ENCODE peak calls at places on chromosomes 1 and 21, in four cellular contexts. F is small intestine, Y is mucosa of gallbladder, V is ovary. I is an unnamed sample.
A peak's percentile ranks its signal among the peaks of the same experiment; 100 is the strongest.

GRCh38 chr1:59154406-59154805 is 142.5 kb upstream of the FGGY start:
- DNase-seq in F (no peak), Y (no peak), V (no peak), I (no peak)

GRCh38 chr1:41936107-41936506 is 17.4 kb upstream of the HIVEP3 start:
- DNase-seq in F (no peak), Y (no peak), V (no peak), I (peak; percentile 56)

GRCh38 chr1:192702212-192702993 is 66.5 kb downstream of the RGS13 start:
- DNase-seq in F (no peak), Y (no peak), V (no peak), I (no peak)

GRCh38 chr1:236997882-236998281 is 6.4 kb downstream of the MT1HL1 start:
- DNase-seq in F (no peak), Y (no peak), V (no peak), I (no peak)

GRCh38 chr1:24896176-24896575 is 33.9 kb downstream of the RUNX3 start:
- DNase-seq in F (no peak), Y (no peak), V (no peak), I (peak; percentile 7)

GRCh38 chr1:59685666-59686065 is 129.1 kb upstream of the HOOK1 start:
- DNase-seq in F (no peak), Y (no peak), V (no peak), I (no peak)

GRCh38 chr1:153631047-153632022 is 2.5 kb upstream of the CHTOP start:
- DNase-seq in F (peak; percentile 67), Y (no peak), V (no peak), I (peak; percentile 30)

GRCh38 chr1:180257461-180257860 is 27.4 kb downstream of the LHX4 start:
- DNase-seq in F (no peak), Y (no peak), V (no peak), I (no peak)

GRCh38 chr1:161119017-161119378 is 1.1 kb downstream of the NIT1 start:
- DNase-seq in F (peak; percentile 53), Y (no peak), V (no peak), I (peak; percentile 63)

GRCh38 chr21:17782051-17782450 is 37.1 kb downstream of the C21orf91 start:
- DNase-seq in F (no peak), Y (no peak), V (no peak), I (no peak)

GRCh38 chr1:157505481-157506272 is 46.6 kb downstream of the FCRL5 start:
- DNase-seq in F (peak; percentile 89), Y (peak; percentile 53), V (no peak), I (peak; percentile 42)

GRCh38 chr21:26715878-26716506 is 129.2 kb downstream of the ADAMTS1 start:
- DNase-seq in F (peak; percentile 42), Y (peak; percentile 33), V (peak; percentile 32), I (peak; percentile 17)

GRCh38 chr1:178934574-178934945 is 63.7 kb upstream of the ANGPTL1 start:
- DNase-seq in F (no peak), Y (no peak), V (no peak), I (no peak)